ENCODE peak calls at places on chromosomes 7 and 10, in five cellular contexts. One of them, this sample, is unnamed.

GRCh38 chr10:123140164-123140982 is 4.6 kb downstream of the HMX3 start:
- DNase-seq in cardiac muscle cell: no peak
- DNase-seq in OCI-LY7: no peak
- DNase-seq in fibroblast of lung: no peak
- DNase-seq in AG04449: no peak
- DNase-seq in this sample: no peak

GRCh38 chr7:151248191-151249033 is at the start of gene SMARCD3:
- DNase-seq in OCI-LY7: peak
- DNase-seq in fibroblast of lung: peak
- DNase-seq in cardiac muscle cell: peak
- DNase-seq in AG04449: no peak
- DNase-seq in this sample: no peak

GRCh38 chr10:114649217-114649906 is 8.7 kb downstream of the ABLIM1 start:
- DNase-seq in AG04449: no peak
- DNase-seq in cardiac muscle cell: no peak
- DNase-seq in fibroblast of lung: no peak
- DNase-seq in OCI-LY7: no peak
- DNase-seq in this sample: no peak

GRCh38 chr7:51188987-51189386 is 127.6 kb downstream of the COBL start:
- DNase-seq in AG04449: no peak
- DNase-seq in cardiac muscle cell: no peak
- DNase-seq in OCI-LY7: no peak
- DNase-seq in fibroblast of lung: no peak
- DNase-seq in this sample: no peak

GRCh38 chr7:142556745-142557144 is 192.5 kb upstream of the PRSS1 start:
- DNase-seq in OCI-LY7: no peak
- DNase-seq in cardiac muscle cell: peak
- DNase-seq in AG04449: peak
- DNase-seq in fibroblast of lung: peak
- DNase-seq in this sample: peak

GRCh38 chr7:77985232-77985973 is 186.8 kb downstream of the PHTF2 start:
- DNase-seq in fibroblast of lung: no peak
- DNase-seq in cardiac muscle cell: no peak
- DNase-seq in AG04449: no peak
- DNase-seq in OCI-LY7: no peak
- DNase-seq in this sample: no peak

GRCh38 chr10:34815174-34816066 is at the start of gene PARD3:
- DNase-seq in cardiac muscle cell: peak
- DNase-seq in OCI-LY7: no peak
- DNase-seq in AG04449: no peak
- DNase-seq in fibroblast of lung: peak
- DNase-seq in this sample: no peak

GRCh38 chr7:28685291-28685659 is 272.9 kb downstream of the TRIL start:
- DNase-seq in AG04449: no peak
- DNase-seq in cardiac muscle cell: no peak
- DNase-seq in fibroblast of lung: no peak
- DNase-seq in OCI-LY7: no peak
- DNase-seq in this sample: no peak

GRCh38 chr7:106111671-106112117 is 418 bp downstream of the SYPL1 start:
- DNase-seq in cardiac muscle cell: peak
- DNase-seq in OCI-LY7: peak
- DNase-seq in AG04449: no peak
- DNase-seq in fibroblast of lung: no peak
- DNase-seq in this sample: no peak

GRCh38 chr10:122362031-122362592 is 12.4 kb upstream of the PLEKHA1 start:
- DNase-seq in OCI-LY7: no peak
- DNase-seq in cardiac muscle cell: no peak
- DNase-seq in AG04449: no peak
- DNase-seq in fibroblast of lung: no peak
- DNase-seq in this sample: no peak

GRCh38 chr10:132163278-132163765 is 23.4 kb upstream of the DPYSL4 start:
- DNase-seq in cardiac muscle cell: peak
- DNase-seq in AG04449: no peak
- DNase-seq in fibroblast of lung: no peak
- DNase-seq in OCI-LY7: peak
- DNase-seq in this sample: no peak

GRCh38 chr7:2032030-2032875 is 200.5 kb downstream of the MAD1L1 start:
- DNase-seq in OCI-LY7: no peak
- DNase-seq in AG04449: no peak
- DNase-seq in cardiac muscle cell: no peak
- DNase-seq in fibroblast of lung: peak
- DNase-seq in this sample: peak

GRCh38 chr10:71354771-71355170 is 35.7 kb downstream of the SLC29A3 start:
- DNase-seq in cardiac muscle cell: no peak
- DNase-seq in AG04449: no peak
- DNase-seq in OCI-LY7: no peak
- DNase-seq in fibroblast of lung: peak
- DNase-seq in this sample: no peak

GRCh38 chr7:4612939-4613841 is 68.9 kb upstream of the FOXK1 start:
- DNase-seq in fibroblast of lung: peak
- DNase-seq in cardiac muscle cell: no peak
- DNase-seq in OCI-LY7: no peak
- DNase-seq in AG04449: no peak
- DNase-seq in this sample: no peak

GRCh38 chr10:132104062-132104461 is 38.3 kb downstream of the JAKMIP3 start:
- DNase-seq in OCI-LY7: no peak
- DNase-seq in fibroblast of lung: no peak
- DNase-seq in AG04449: no peak
- DNase-seq in cardiac muscle cell: no peak
- DNase-seq in this sample: no peak

GRCh38 chr7:111727905-111728634 is 165.8 kb upstream of the IMMP2L start:
- DNase-seq in AG04449: no peak
- DNase-seq in cardiac muscle cell: no peak
- DNase-seq in fibroblast of lung: no peak
- DNase-seq in OCI-LY7: no peak
- DNase-seq in this sample: no peak

GRCh38 chr10:29634764-29635625 is at the start of gene SVIL:
- DNase-seq in OCI-LY7: no peak
- DNase-seq in AG04449: no peak
- DNase-seq in fibroblast of lung: peak
- DNase-seq in cardiac muscle cell: peak
- DNase-seq in this sample: no peak

GRCh38 chr10:14476641-14477407 is 146.1 kb upstream of the FRMD4A start:
- DNase-seq in fibroblast of lung: peak
- DNase-seq in cardiac muscle cell: no peak
- DNase-seq in AG04449: peak
- DNase-seq in OCI-LY7: no peak
- DNase-seq in this sample: no peak

GRCh38 chr7:77655836-77656455 is 40.3 kb upstream of the RSBN1L start:
- DNase-seq in cardiac muscle cell: no peak
- DNase-seq in AG04449: no peak
- DNase-seq in fibroblast of lung: peak
- DNase-seq in OCI-LY7: no peak
- DNase-seq in this sample: no peak

GRCh38 chr7:36115448-36116321 is 37.4 kb upstream of the EEPD1 start:
- DNase-seq in cardiac muscle cell: peak
- DNase-seq in OCI-LY7: no peak
- DNase-seq in AG04449: peak
- DNase-seq in fibroblast of lung: peak
- DNase-seq in this sample: peak

GRCh38 chr7:135164357-135165021 is 6.0 kb downstream of the CYREN start:
- DNase-seq in fibroblast of lung: no peak
- DNase-seq in OCI-LY7: no peak
- DNase-seq in cardiac muscle cell: no peak
- DNase-seq in AG04449: no peak
- DNase-seq in this sample: no peak

GRCh38 chr10:44008270-44008916 is 359.7 kb upstream of the ZNF32 start:
- DNase-seq in cardiac muscle cell: no peak
- DNase-seq in AG04449: no peak
- DNase-seq in fibroblast of lung: peak
- DNase-seq in OCI-LY7: no peak
- DNase-seq in this sample: peak

GRCh38 chr10:84668186-84668763 is 339.9 kb downstream of the CCSER2 start:
- DNase-seq in cardiac muscle cell: no peak
- DNase-seq in OCI-LY7: no peak
- DNase-seq in AG04449: no peak
- DNase-seq in fibroblast of lung: no peak
- DNase-seq in this sample: no peak

GRCh38 chr10:97428572-97428981 is 2.6 kb downstream of the PGAM1 start:
- DNase-seq in OCI-LY7: no peak
- DNase-seq in AG04449: no peak
- DNase-seq in cardiac muscle cell: no peak
- DNase-seq in fibroblast of lung: peak
- DNase-seq in this sample: no peak

GRCh38 chr7:141189231-141189630 is 115.4 kb downstream of the TMEM178B start:
- DNase-seq in cardiac muscle cell: no peak
- DNase-seq in fibroblast of lung: no peak
- DNase-seq in OCI-LY7: no peak
- DNase-seq in AG04449: no peak
- DNase-seq in this sample: no peak

GRCh38 chr10:119178371-119179119 is at the start of gene PRDX3:
- DNase-seq in AG04449: no peak
- DNase-seq in fibroblast of lung: peak
- DNase-seq in OCI-LY7: peak
- DNase-seq in cardiac muscle cell: peak
- DNase-seq in this sample: no peak
- TF ChIP-seq CTCF in AG04449: peak
- TF ChIP-seq CTCF in fibroblast of lung: no peak
- TF ChIP-seq CTCF in OCI-LY7: peak
- TF ChIP-seq CTCF in cardiac muscle cell: peak
- TF ChIP-seq CTCF in this sample: no peak

GRCh38 chr10:119653209-119653608 is 2.0 kb downstream of the BAG3 start:
- DNase-seq in cardiac muscle cell: no peak
- DNase-seq in fibroblast of lung: no peak
- DNase-seq in AG04449: no peak
- DNase-seq in OCI-LY7: no peak
- DNase-seq in this sample: no peak
- H3K4me3 ChIP-seq in cardiac muscle cell: peak
- H3K4me3 ChIP-seq in fibroblast of lung: peak
- H3K4me3 ChIP-seq in AG04449: peak
- H3K4me3 ChIP-seq in OCI-LY7: no peak
- H3K4me3 ChIP-seq in this sample: peak

GRCh38 chr7:155509725-155510551 is 36.4 kb downstream of the CNPY1 start:
- DNase-seq in cardiac muscle cell: no peak
- DNase-seq in AG04449: no peak
- DNase-seq in OCI-LY7: no peak
- DNase-seq in fibroblast of lung: no peak
- DNase-seq in this sample: no peak
- TF ChIP-seq CTCF in cardiac muscle cell: no peak
- TF ChIP-seq CTCF in AG04449: no peak
- TF ChIP-seq CTCF in OCI-LY7: no peak
- TF ChIP-seq CTCF in fibroblast of lung: no peak
- TF ChIP-seq CTCF in this sample: no peak

GRCh38 chr10:63542835-63543575 is 21.8 kb downstream of the REEP3 start:
- DNase-seq in AG04449: no peak
- DNase-seq in OCI-LY7: no peak
- DNase-seq in cardiac muscle cell: no peak
- DNase-seq in fibroblast of lung: peak
- DNase-seq in this sample: no peak
- H3K4me3 ChIP-seq in AG04449: no peak
- H3K4me3 ChIP-seq in OCI-LY7: no peak
- H3K4me3 ChIP-seq in cardiac muscle cell: no peak
- H3K4me3 ChIP-seq in fibroblast of lung: no peak
- H3K4me3 ChIP-seq in this sample: no peak

GRCh38 chr10:119252051-119252465 is 44.7 kb downstream of the GRK5 start:
- DNase-seq in OCI-LY7: no peak
- DNase-seq in fibroblast of lung: peak
- DNase-seq in AG04449: no peak
- DNase-seq in cardiac muscle cell: peak
- DNase-seq in this sample: no peak

GRCh38 chr10:119251315-119251708 is 43.9 kb downstream of the GRK5 start:
- DNase-seq in OCI-LY7: no peak
- DNase-seq in cardiac muscle cell: no peak
- DNase-seq in fibroblast of lung: peak
- DNase-seq in AG04449: peak
- DNase-seq in this sample: no peak

GRCh38 chr10:119252470-119253151 is 45.2 kb downstream of the GRK5 start:
- DNase-seq in OCI-LY7: no peak
- DNase-seq in fibroblast of lung: no peak
- DNase-seq in cardiac muscle cell: no peak
- DNase-seq in AG04449: no peak
- DNase-seq in this sample: no peak

GRCh38 chr10:119248681-119249080 is 41.3 kb downstream of the GRK5 start:
- DNase-seq in cardiac muscle cell: no peak
- DNase-seq in AG04449: no peak
- DNase-seq in fibroblast of lung: no peak
- DNase-seq in OCI-LY7: no peak
- DNase-seq in this sample: no peak

GRCh38 chr10:119250641-119251314 is 43.4 kb downstream of the GRK5 start:
- DNase-seq in OCI-LY7: no peak
- DNase-seq in cardiac muscle cell: no peak
- DNase-seq in fibroblast of lung: peak
- DNase-seq in AG04449: peak
- DNase-seq in this sample: no peak
- TF ChIP-seq CTCF in OCI-LY7: no peak
- TF ChIP-seq CTCF in cardiac muscle cell: no peak
- TF ChIP-seq CTCF in fibroblast of lung: no peak
- TF ChIP-seq CTCF in AG04449: no peak
- TF ChIP-seq CTCF in this sample: no peak